ENCODE peak calls at places on chromosomes 2 and 18, in seven cellular contexts. One of them, this sample, is unnamed.

GRCh38 chr2:118847447-118848172 is at the start of gene EN1:
- DNase-seq in hepatocyte: peak; percentile 51
- DNase-seq in neural crest cell: peak; percentile 43
- DNase-seq in Peyer's patch: no peak
- DNase-seq in progenitor cell of endocrine pancreas: no peak
- DNase-seq in CD8-positive, alpha-beta T cell: no peak
- DNase-seq in bronchial epithelial cell: no peak
- DNase-seq in this sample: no peak

GRCh38 chr2:10620481-10620880 is 69.3 kb downstream of the NOL10 start:
- DNase-seq in CD8-positive, alpha-beta T cell: no peak
- DNase-seq in progenitor cell of endocrine pancreas: no peak
- DNase-seq in bronchial epithelial cell: peak; percentile 50
- DNase-seq in hepatocyte: no peak
- DNase-seq in Peyer's patch: no peak
- DNase-seq in neural crest cell: no peak
- DNase-seq in this sample: no peak

GRCh38 chr2:214103199-214104001 is 307.5 kb upstream of the VWC2L start:
- DNase-seq in neural crest cell: no peak
- DNase-seq in progenitor cell of endocrine pancreas: no peak
- DNase-seq in bronchial epithelial cell: peak; percentile 53
- DNase-seq in hepatocyte: peak; percentile 26
- DNase-seq in Peyer's patch: no peak
- DNase-seq in CD8-positive, alpha-beta T cell: no peak
- DNase-seq in this sample: no peak

GRCh38 chr2:68811364-68811763 is 59.8 kb downstream of the BMP10 start:
- DNase-seq in progenitor cell of endocrine pancreas: no peak
- DNase-seq in neural crest cell: no peak
- DNase-seq in hepatocyte: no peak
- DNase-seq in Peyer's patch: no peak
- DNase-seq in bronchial epithelial cell: no peak
- DNase-seq in CD8-positive, alpha-beta T cell: no peak
- DNase-seq in this sample: no peak

GRCh38 chr18:66916834-66917233 is 312.9 kb upstream of the CDH19 start:
- DNase-seq in bronchial epithelial cell: peak; percentile 58
- DNase-seq in Peyer's patch: no peak
- DNase-seq in CD8-positive, alpha-beta T cell: no peak
- DNase-seq in neural crest cell: no peak
- DNase-seq in hepatocyte: no peak
- DNase-seq in progenitor cell of endocrine pancreas: no peak
- DNase-seq in this sample: no peak

GRCh38 chr18:44943201-44943881 is 262.7 kb downstream of the SETBP1 start:
- DNase-seq in Peyer's patch: no peak
- DNase-seq in neural crest cell: no peak
- DNase-seq in bronchial epithelial cell: peak; percentile 24
- DNase-seq in progenitor cell of endocrine pancreas: no peak
- DNase-seq in hepatocyte: peak; percentile 28
- DNase-seq in CD8-positive, alpha-beta T cell: no peak
- DNase-seq in this sample: no peak

GRCh38 chr2:201057089-201057499 is 14.4 kb downstream of the HYCC2 start:
- DNase-seq in Peyer's patch: no peak
- DNase-seq in progenitor cell of endocrine pancreas: no peak
- DNase-seq in CD8-positive, alpha-beta T cell: no peak
- DNase-seq in hepatocyte: peak; percentile 46
- DNase-seq in neural crest cell: no peak
- DNase-seq in bronchial epithelial cell: no peak
- DNase-seq in this sample: no peak

GRCh38 chr18:51135795-51136194 is 61.7 kb downstream of the MEX3C start:
- DNase-seq in neural crest cell: no peak
- DNase-seq in CD8-positive, alpha-beta T cell: no peak
- DNase-seq in hepatocyte: no peak
- DNase-seq in bronchial epithelial cell: no peak
- DNase-seq in progenitor cell of endocrine pancreas: no peak
- DNase-seq in Peyer's patch: no peak
- DNase-seq in this sample: no peak

GRCh38 chr2:86298411-86299390 is 38.7 kb downstream of the REEP1 start:
- DNase-seq in hepatocyte: peak; percentile 50
- DNase-seq in neural crest cell: no peak
- DNase-seq in Peyer's patch: peak; percentile 44
- DNase-seq in CD8-positive, alpha-beta T cell: no peak
- DNase-seq in progenitor cell of endocrine pancreas: no peak
- DNase-seq in bronchial epithelial cell: no peak
- DNase-seq in this sample: peak; percentile 13

GRCh38 chr2:219041252-219041651 is at the start of gene CFAP65:
- DNase-seq in Peyer's patch: peak; percentile 48
- DNase-seq in neural crest cell: peak; percentile 37
- DNase-seq in progenitor cell of endocrine pancreas: no peak
- DNase-seq in hepatocyte: peak; percentile 53
- DNase-seq in CD8-positive, alpha-beta T cell: no peak
- DNase-seq in bronchial epithelial cell: peak; percentile 44
- DNase-seq in this sample: no peak

GRCh38 chr2:98254504-98255059 is 91.7 kb upstream of the CNGA3 start:
- DNase-seq in bronchial epithelial cell: no peak
- DNase-seq in Peyer's patch: no peak
- DNase-seq in hepatocyte: no peak
- DNase-seq in neural crest cell: no peak
- DNase-seq in CD8-positive, alpha-beta T cell: no peak
- DNase-seq in progenitor cell of endocrine pancreas: no peak
- DNase-seq in this sample: no peak

GRCh38 chr2:130376433-130377293 is 20.8 kb downstream of the PTPN18 start:
- DNase-seq in neural crest cell: no peak
- DNase-seq in bronchial epithelial cell: no peak
- DNase-seq in Peyer's patch: no peak
- DNase-seq in hepatocyte: no peak
- DNase-seq in progenitor cell of endocrine pancreas: no peak
- DNase-seq in CD8-positive, alpha-beta T cell: no peak
- DNase-seq in this sample: no peak

GRCh38 chr2:37590119-37590571 is 81.3 kb downstream of the CDC42EP3 start:
- DNase-seq in neural crest cell: no peak
- DNase-seq in bronchial epithelial cell: no peak
- DNase-seq in hepatocyte: peak; percentile 37
- DNase-seq in Peyer's patch: no peak
- DNase-seq in progenitor cell of endocrine pancreas: no peak
- DNase-seq in CD8-positive, alpha-beta T cell: no peak
- DNase-seq in this sample: no peak

GRCh38 chr2:951224-952006 is 766 bp downstream of the SNTG2 start:
- DNase-seq in Peyer's patch: no peak
- DNase-seq in hepatocyte: no peak
- DNase-seq in progenitor cell of endocrine pancreas: no peak
- DNase-seq in bronchial epithelial cell: no peak
- DNase-seq in CD8-positive, alpha-beta T cell: no peak
- DNase-seq in neural crest cell: no peak
- DNase-seq in this sample: no peak

GRCh38 chr2:116148361-116148760 is 1666.1 kb upstream of the DDX18 start:
- DNase-seq in bronchial epithelial cell: no peak
- DNase-seq in neural crest cell: no peak
- DNase-seq in hepatocyte: no peak
- DNase-seq in CD8-positive, alpha-beta T cell: no peak
- DNase-seq in progenitor cell of endocrine pancreas: no peak
- DNase-seq in Peyer's patch: no peak
- DNase-seq in this sample: no peak

GRCh38 chr2:101533611-101534601 is 59.0 kb upstream of the RFX8 start:
- DNase-seq in progenitor cell of endocrine pancreas: no peak
- DNase-seq in neural crest cell: no peak
- DNase-seq in CD8-positive, alpha-beta T cell: no peak
- DNase-seq in bronchial epithelial cell: no peak
- DNase-seq in hepatocyte: no peak
- DNase-seq in Peyer's patch: no peak
- DNase-seq in this sample: no peak

GRCh38 chr2:79219383-79219988 is 59.9 kb upstream of the REG3A start:
- DNase-seq in progenitor cell of endocrine pancreas: peak; percentile 31
- DNase-seq in Peyer's patch: no peak
- DNase-seq in hepatocyte: peak; percentile 73
- DNase-seq in neural crest cell: peak; percentile 45
- DNase-seq in bronchial epithelial cell: peak; percentile 56
- DNase-seq in CD8-positive, alpha-beta T cell: no peak
- DNase-seq in this sample: no peak

GRCh38 chr2:96687711-96688640 is 45.4 kb downstream of the FER1L5 start:
- DNase-seq in CD8-positive, alpha-beta T cell: no peak
- DNase-seq in Peyer's patch: peak; percentile 41
- DNase-seq in progenitor cell of endocrine pancreas: no peak
- DNase-seq in hepatocyte: no peak
- DNase-seq in bronchial epithelial cell: no peak
- DNase-seq in neural crest cell: no peak
- DNase-seq in this sample: no peak

GRCh38 chr2:68716948-68717661 is 17.5 kb upstream of the ARHGAP25 start:
- DNase-seq in CD8-positive, alpha-beta T cell: no peak
- DNase-seq in progenitor cell of endocrine pancreas: no peak
- DNase-seq in Peyer's patch: no peak
- DNase-seq in hepatocyte: no peak
- DNase-seq in bronchial epithelial cell: no peak
- DNase-seq in neural crest cell: no peak
- DNase-seq in this sample: no peak

GRCh38 chr18:65215865-65216466 is 534.8 kb upstream of the CDH7 start:
- DNase-seq in CD8-positive, alpha-beta T cell: no peak
- DNase-seq in Peyer's patch: no peak
- DNase-seq in bronchial epithelial cell: no peak
- DNase-seq in hepatocyte: no peak
- DNase-seq in neural crest cell: no peak
- DNase-seq in progenitor cell of endocrine pancreas: no peak
- DNase-seq in this sample: no peak

GRCh38 chr2:132815522-132815921 is 145.5 kb upstream of the LYPD1 start:
- DNase-seq in progenitor cell of endocrine pancreas: no peak
- DNase-seq in neural crest cell: no peak
- DNase-seq in Peyer's patch: no peak
- DNase-seq in hepatocyte: no peak
- DNase-seq in CD8-positive, alpha-beta T cell: no peak
- DNase-seq in bronchial epithelial cell: peak; percentile 66
- DNase-seq in this sample: no peak

DNA sequence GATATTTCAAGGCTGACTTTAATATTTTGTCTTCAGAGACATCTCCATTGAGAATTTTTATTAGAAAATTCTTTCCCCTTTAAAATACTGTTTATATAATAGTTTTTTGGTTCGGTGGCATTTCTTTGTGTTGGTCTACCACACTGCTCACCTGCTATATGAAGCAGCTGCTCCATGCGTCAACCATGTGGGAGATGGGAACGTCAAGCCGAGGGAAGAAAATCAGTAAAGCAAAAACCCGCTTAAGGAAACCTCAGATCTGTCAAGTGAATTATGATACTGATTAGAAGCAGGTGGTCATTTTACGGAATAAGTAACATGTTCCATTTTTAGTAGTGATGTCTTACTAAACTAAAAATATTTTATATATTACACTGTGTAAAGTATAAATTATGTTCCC is 5.6 kb upstream of the TMEM17 start:
- DNase-seq in CD8-positive, alpha-beta T cell: no peak
- DNase-seq in neural crest cell: no peak
- DNase-seq in hepatocyte: no peak
- DNase-seq in progenitor cell of endocrine pancreas: no peak
- DNase-seq in bronchial epithelial cell: no peak
- DNase-seq in Peyer's patch: no peak
- DNase-seq in this sample: no peak
- TF ChIP-seq CTCF in CD8-positive, alpha-beta T cell: no peak
- TF ChIP-seq CTCF in neural crest cell: no peak
- TF ChIP-seq CTCF in hepatocyte: no peak
- TF ChIP-seq CTCF in progenitor cell of endocrine pancreas: no peak
- TF ChIP-seq CTCF in bronchial epithelial cell: no peak
- TF ChIP-seq CTCF in Peyer's patch: no peak
- TF ChIP-seq CTCF in this sample: no peak

GRCh38 chr2:207734264-207734635 is 22.8 kb downstream of the CCNYL1 start:
- DNase-seq in hepatocyte: peak; percentile 46
- DNase-seq in CD8-positive, alpha-beta T cell: no peak
- DNase-seq in progenitor cell of endocrine pancreas: no peak
- DNase-seq in Peyer's patch: no peak
- DNase-seq in bronchial epithelial cell: peak; percentile 38
- DNase-seq in neural crest cell: no peak
- DNase-seq in this sample: no peak
- TF ChIP-seq CTCF in hepatocyte: peak; percentile 58
- TF ChIP-seq CTCF in CD8-positive, alpha-beta T cell: no peak
- TF ChIP-seq CTCF in progenitor cell of endocrine pancreas: peak; percentile 42
- TF ChIP-seq CTCF in Peyer's patch: peak; percentile 81
- TF ChIP-seq CTCF in bronchial epithelial cell: peak; percentile 44
- TF ChIP-seq CTCF in neural crest cell: peak; percentile 54
- TF ChIP-seq CTCF in this sample: peak; percentile 45

GRCh38 chr2:15662026-15662425 is 70.4 kb downstream of the DDX1 start:
- DNase-seq in CD8-positive, alpha-beta T cell: no peak
- DNase-seq in hepatocyte: no peak
- DNase-seq in Peyer's patch: no peak
- DNase-seq in progenitor cell of endocrine pancreas: no peak
- DNase-seq in neural crest cell: no peak
- DNase-seq in bronchial epithelial cell: no peak
- DNase-seq in this sample: no peak

GRCh38 chr2:15658911-15659310 is 67.2 kb downstream of the DDX1 start:
- DNase-seq in CD8-positive, alpha-beta T cell: no peak
- DNase-seq in Peyer's patch: no peak
- DNase-seq in bronchial epithelial cell: no peak
- DNase-seq in progenitor cell of endocrine pancreas: no peak
- DNase-seq in hepatocyte: no peak
- DNase-seq in neural crest cell: no peak
- DNase-seq in this sample: no peak

GRCh38 chr2:15661295-15661569 is 69.6 kb downstream of the DDX1 start:
- DNase-seq in Peyer's patch: no peak
- DNase-seq in CD8-positive, alpha-beta T cell: no peak
- DNase-seq in progenitor cell of endocrine pancreas: no peak
- DNase-seq in hepatocyte: no peak
- DNase-seq in bronchial epithelial cell: no peak
- DNase-seq in neural crest cell: no peak
- DNase-seq in this sample: no peak

GRCh38 chr2:15662579-15662978 is 70.9 kb downstream of the DDX1 start:
- DNase-seq in Peyer's patch: no peak
- DNase-seq in neural crest cell: no peak
- DNase-seq in bronchial epithelial cell: no peak
- DNase-seq in CD8-positive, alpha-beta T cell: no peak
- DNase-seq in hepatocyte: no peak
- DNase-seq in progenitor cell of endocrine pancreas: no peak
- DNase-seq in this sample: no peak

DNA sequence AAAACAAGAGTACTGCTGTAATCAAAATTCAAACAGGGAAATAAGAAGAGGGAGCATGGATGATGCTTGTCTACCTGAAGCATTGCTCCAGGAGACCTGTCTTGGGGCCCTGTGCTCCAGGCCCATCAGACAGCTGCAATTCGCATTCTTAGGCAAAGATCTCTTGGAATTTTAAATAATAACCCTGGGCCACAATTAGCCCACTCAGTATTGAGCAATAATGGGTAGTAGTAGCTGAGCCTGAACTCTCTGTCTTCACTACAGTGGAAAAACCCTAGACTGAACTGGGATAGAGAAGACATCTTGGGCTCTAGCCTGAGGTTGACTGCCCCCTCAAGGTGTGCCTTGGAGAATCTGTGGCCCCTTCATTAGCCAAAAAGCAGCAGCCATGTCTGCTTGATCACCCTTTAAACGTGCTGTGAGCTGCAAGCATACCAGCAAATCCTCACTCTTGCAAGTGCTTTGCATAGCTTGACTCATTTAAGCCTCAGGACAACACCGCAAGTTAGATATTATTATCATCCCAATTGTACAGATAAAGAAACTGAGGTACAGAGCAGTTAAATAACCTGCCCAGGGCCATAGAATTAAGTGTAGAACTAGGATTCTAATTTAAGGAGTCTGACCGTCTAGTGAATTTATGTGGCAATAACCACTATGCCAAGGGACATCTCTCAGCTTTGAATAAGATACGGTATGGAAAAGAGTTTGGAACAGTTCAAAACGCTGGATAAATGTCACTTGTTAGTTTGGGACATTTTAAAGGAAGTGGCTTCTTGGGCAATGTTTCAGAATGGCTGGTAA is 69.0 kb downstream of the DDX1 start:
- DNase-seq in bronchial epithelial cell: no peak
- DNase-seq in CD8-positive, alpha-beta T cell: no peak
- DNase-seq in hepatocyte: no peak
- DNase-seq in neural crest cell: no peak
- DNase-seq in progenitor cell of endocrine pancreas: no peak
- DNase-seq in Peyer's patch: no peak
- DNase-seq in this sample: no peak
- TF ChIP-seq CTCF in bronchial epithelial cell: no peak
- TF ChIP-seq CTCF in CD8-positive, alpha-beta T cell: no peak
- TF ChIP-seq CTCF in hepatocyte: no peak
- TF ChIP-seq CTCF in neural crest cell: no peak
- TF ChIP-seq CTCF in progenitor cell of endocrine pancreas: no peak
- TF ChIP-seq CTCF in Peyer's patch: no peak
- TF ChIP-seq CTCF in this sample: no peak

GRCh38 chr2:240298803-240299709 is 136.4 kb upstream of the GPC1 start:
- DNase-seq in neural crest cell: no peak
- DNase-seq in hepatocyte: no peak
- DNase-seq in CD8-positive, alpha-beta T cell: no peak
- DNase-seq in bronchial epithelial cell: no peak
- DNase-seq in progenitor cell of endocrine pancreas: peak; percentile 6
- DNase-seq in Peyer's patch: no peak
- DNase-seq in this sample: peak; percentile 44
- TF ChIP-seq CTCF in neural crest cell: no peak
- TF ChIP-seq CTCF in hepatocyte: no peak
- TF ChIP-seq CTCF in CD8-positive, alpha-beta T cell: no peak
- TF ChIP-seq CTCF in bronchial epithelial cell: no peak
- TF ChIP-seq CTCF in progenitor cell of endocrine pancreas: no peak
- TF ChIP-seq CTCF in Peyer's patch: no peak
- TF ChIP-seq CTCF in this sample: no peak

This sample was measured in type B pancreatic cell.